ENCODE peak calls at places on chromosome 17, in eight cellular contexts. Q is glutamatergic neuron, O is OCI-LY7, Y is mesothelial cell of epicardium, B is type B pancreatic cell, I is lower lobe of right lung, S is A549, V is ascending aorta. R is an unnamed sample.
A peak's percentile ranks its signal among the peaks of the same experiment; 100 is the strongest.

GRCh38 chr17:83175551-83176271 is 96.3 kb downstream of the METRNL start:
- DNase-seq in V (no peak), S (no peak), O (no peak), B (peak; percentile 31), I (no peak), Y (peak; percentile 35), Q (no peak), R (no peak)

GRCh38 chr17:17849863-17850373 is 13.1 kb upstream of the SREBF1 start:
- DNase-seq in O (peak; percentile 85), S (no peak), B (no peak), I (peak; percentile 70), Y (no peak), V (no peak), Q (no peak), R (peak; percentile 51)

GRCh38 chr17:80030730-80031410 is 4.8 kb downstream of the TBC1D16 start:
- DNase-seq in Q (no peak), S (no peak), I (peak; percentile 83), O (no peak), Y (no peak), B (no peak), V (no peak), R (no peak)

GRCh38 chr17:74430706-74431567 is 951 bp upstream of the GPRC5C start:
- DNase-seq in Q (peak; percentile 76), Y (peak; percentile 75), I (peak; percentile 90), V (peak; percentile 93), O (no peak), B (peak; percentile 84), S (peak; percentile 97), R (peak; percentile 88)

GRCh38 chr17:20896153-20896649 is 146.6 kb downstream of the USP22 start:
- DNase-seq in Q (no peak), I (no peak), S (no peak), Y (no peak), O (no peak), B (no peak), V (no peak), R (peak; percentile 17)

GRCh38 chr17:18066866-18067265 is 20.9 kb upstream of the DRG2 start:
- DNase-seq in I (no peak), V (no peak), S (no peak), O (no peak), B (no peak), Q (no peak), Y (no peak), R (no peak)

GRCh38 chr17:30554839-30555751 is 77.9 kb downstream of the GOSR1 start:
- DNase-seq in O (peak; percentile 33), B (no peak), S (no peak), Q (no peak), Y (peak; percentile 36), V (no peak), I (peak; percentile 37), R (peak; percentile 42)

GRCh38 chr17:2435852-2436251 is 35.0 kb upstream of the MNT start:
- DNase-seq in I (no peak), O (no peak), Q (no peak), V (no peak), B (no peak), Y (no peak), S (no peak), R (no peak)

GRCh38 chr17:17169396-17169795 is 36.7 kb downstream of the PLD6 start:
- DNase-seq in Q (no peak), S (no peak), Y (no peak), V (no peak), O (no peak), I (no peak), B (no peak), R (no peak)

GRCh38 chr17:72539981-72540897 is 419.4 kb downstream of the SOX9 start:
- DNase-seq in I (peak; percentile 74), V (peak; percentile 71), S (peak; percentile 86), B (peak; percentile 92), Y (peak; percentile 95), O (peak; percentile 71), Q (peak; percentile 92), R (peak; percentile 67)

GRCh38 chr17:59311051-59311468 is 20.4 kb upstream of the YPEL2 start:
- DNase-seq in Y (no peak), Q (peak; percentile 19), S (peak; percentile 63), I (no peak), O (peak; percentile 79), V (peak; percentile 69), B (no peak), R (peak; percentile 73)

GRCh38 chr17:80109066-80109618 is 7.8 kb downstream of the GAA start:
- DNase-seq in Y (peak; percentile 29), S (no peak), O (no peak), V (no peak), B (no peak), I (no peak), Q (no peak), R (no peak)

GRCh38 chr17:43825567-43825966 is 7.4 kb downstream of the MPP3 start:
- DNase-seq in O (no peak), V (no peak), Q (no peak), I (no peak), B (no peak), Y (no peak), S (no peak), R (no peak)

GRCh38 chr17:30519707-30520106 is 42.5 kb downstream of the GOSR1 start:
- DNase-seq in V (no peak), Q (no peak), I (no peak), Y (no peak), S (no peak), O (no peak), B (no peak), R (peak; percentile 94)

GRCh38 chr17:4144411-4144747 is 1.4 kb downstream of the CYB5D2 start:
- DNase-seq in O (no peak), S (no peak), V (no peak), I (no peak), Q (no peak), B (no peak), Y (no peak), R (no peak)

GRCh38 chr17:32927201-32927723 is 691 bp upstream of the TMEM98 start:
- DNase-seq in O (no peak), V (no peak), S (no peak), Y (no peak), B (no peak), I (no peak), Q (no peak), R (no peak)

GRCh38 chr17:37791434-37791833 is 46.6 kb upstream of the HNF1B start:
- DNase-seq in O (peak; percentile 62), S (peak; percentile 35), Y (no peak), I (no peak), B (no peak), V (no peak), Q (no peak), R (peak; percentile 33)

GRCh38 chr17:7183433-7184090 is 4.4 kb upstream of the ASGR1 start:
- DNase-seq in S (no peak), Q (no peak), V (no peak), I (no peak), Y (no peak), O (no peak), B (no peak), R (no peak)
- TF ChIP-seq CTCF in S (no peak), Q (no peak), V (no peak), I (no peak), Y (no peak), O (no peak), B (no peak), R (no peak)

DNA sequence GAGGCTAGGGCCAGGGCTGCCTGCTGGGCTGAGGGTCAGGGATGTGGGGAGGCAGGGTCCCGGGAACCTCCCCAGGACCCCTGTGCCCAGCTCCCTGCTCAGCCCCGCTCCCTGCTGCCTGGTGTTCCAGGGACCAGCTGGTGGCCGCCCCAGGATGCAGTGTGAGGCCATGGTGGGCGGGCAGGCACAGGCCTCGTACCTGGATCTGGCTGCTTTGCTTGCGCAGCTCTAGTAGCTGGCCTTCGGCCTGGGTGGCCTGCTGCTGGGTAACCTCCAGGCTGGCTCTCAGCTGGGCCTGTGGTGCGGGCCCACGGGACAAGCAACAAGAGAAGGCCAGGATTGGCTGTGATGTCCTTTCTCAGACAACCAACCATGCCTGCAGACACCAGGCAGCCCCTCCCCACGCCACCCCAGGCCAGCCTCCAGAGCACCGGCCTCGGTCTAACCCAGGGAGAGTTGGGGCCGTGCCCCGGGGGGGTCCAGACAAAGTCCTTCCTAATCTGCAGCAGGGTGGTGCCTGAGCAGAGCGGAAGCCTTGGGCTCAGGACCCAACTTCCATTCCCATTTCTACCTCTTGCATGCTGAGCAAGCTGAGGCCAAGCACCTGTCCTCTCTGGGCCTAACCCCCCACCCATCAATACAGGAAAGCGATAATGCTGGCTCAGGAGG is 4.1 kb downstream of the TRIM65 start:
- DNase-seq in I (no peak), O (no peak), Y (no peak), Q (no peak), V (no peak), B (no peak), S (no peak), R (no peak)
- TF ChIP-seq CTCF in I (no peak), O (no peak), Y (no peak), Q (no peak), V (no peak), B (no peak), S (no peak), R (no peak)

GRCh38 chr17:41891135-41892065 is 26.2 kb upstream of the KLHL11 start:
- DNase-seq in V (no peak), O (no peak), I (no peak), Y (no peak), S (no peak), B (no peak), Q (no peak), R (no peak)

GRCh38 chr17:41888332-41888965 is 23.2 kb upstream of the KLHL11 start:
- DNase-seq in I (no peak), B (no peak), S (no peak), Q (no peak), V (no peak), Y (no peak), O (no peak), R (no peak)

GRCh38 chr17:41880130-41880529 is 14.9 kb upstream of the KLHL11 start:
- DNase-seq in B (no peak), Q (no peak), V (no peak), I (no peak), S (no peak), O (no peak), Y (no peak), R (no peak)

GRCh38 chr17:41882756-41883155 is 17.5 kb upstream of the KLHL11 start:
- DNase-seq in Y (no peak), S (no peak), Q (no peak), V (no peak), I (no peak), O (no peak), B (no peak), R (no peak)

GRCh38 chr17:41885733-41886132 is 20.5 kb upstream of the KLHL11 start:
- DNase-seq in V (no peak), I (no peak), S (peak; percentile 66), O (no peak), Y (no peak), B (no peak), Q (no peak), R (peak; percentile 10)
- TF ChIP-seq CTCF in V (no peak), I (no peak), S (peak; percentile 54), O (peak; percentile 62), Y (no peak), B (peak; percentile 63), Q (no peak), R (peak; percentile 26)

DNA sequence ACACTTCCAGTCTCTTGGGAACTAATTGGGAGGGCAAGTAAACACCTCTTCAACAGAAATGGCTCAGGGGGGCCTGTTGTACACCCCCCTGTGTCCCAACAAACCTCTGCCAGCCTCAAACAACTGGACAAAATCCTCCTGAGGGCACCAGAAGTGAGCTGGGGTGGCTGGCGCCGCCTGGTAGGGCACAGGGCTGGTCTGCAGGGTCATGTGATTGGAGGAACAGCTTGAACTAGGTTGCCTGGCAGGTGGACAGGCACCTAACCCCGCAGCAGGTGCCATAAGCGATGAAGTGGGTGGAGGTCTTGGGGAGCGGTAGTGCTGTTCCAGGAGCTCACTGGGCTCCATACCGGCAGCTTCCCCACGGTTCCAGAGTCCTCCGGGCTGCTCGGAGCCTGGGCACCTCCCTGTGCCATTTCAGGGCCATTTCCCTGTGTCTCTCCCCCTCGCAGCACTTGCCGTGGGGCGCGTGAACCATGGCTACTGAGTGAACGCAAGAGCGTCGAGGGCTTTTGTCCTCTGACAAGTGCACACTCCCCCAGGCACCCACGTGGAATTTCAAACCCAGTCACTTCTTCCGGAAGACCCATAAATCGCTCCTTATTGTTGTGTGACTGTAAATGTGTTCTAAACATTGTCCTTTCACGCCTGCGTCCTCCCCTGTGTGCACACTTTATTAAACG is 101.5 kb downstream of the SEC14L1 start:
- DNase-seq in Y (no peak), S (no peak), V (no peak), B (no peak), O (peak; percentile 29), Q (no peak), I (no peak), R (no peak)
- TF ChIP-seq CTCF in Y (no peak), S (no peak), V (no peak), B (no peak), O (peak; percentile 56), Q (no peak), I (no peak), R (no peak)

R was measured in fibroblast of pulmonary artery.